ENCODE peak calls at places on chromosomes 7 and 10, in five cellular contexts. U is germinal center; M is WTC11; X is mesothelial cell of epicardium; Q is CD4-positive, alpha-beta T cell. A is an unnamed sample.

GRCh38 chr7:105210721-105211205 is 178.0 kb downstream of the SRPK2 start:
- DNase-seq in M (no peak), U (peak; percentile 13), Q (no peak), X (no peak), A (no peak)

GRCh38 chr10:8044908-8045727 is 9.4 kb upstream of the GATA3 start:
- DNase-seq in Q (no peak), M (no peak), X (peak; percentile 61), U (no peak), A (no peak)

GRCh38 chr10:35194906-35195305 is 68.3 kb downstream of the CREM start:
- DNase-seq in X (no peak), U (peak; percentile 15), Q (no peak), M (no peak), A (peak; percentile 18)

GRCh38 chr7:68133045-68133444 is 1136.4 kb downstream of the TYW1 start:
- DNase-seq in M (no peak), U (no peak), Q (no peak), X (no peak), A (no peak)

GRCh38 chr10:52129410-52130178 is 184.5 kb upstream of the DKK1 start:
- DNase-seq in U (no peak), M (no peak), X (no peak), Q (no peak), A (no peak)

GRCh38 chr10:87661861-87662785 is 2.4 kb downstream of the PAPSS2 start:
- DNase-seq in Q (no peak), M (no peak), U (no peak), X (no peak), A (no peak)

GRCh38 chr10:73892314-73893080 is 18.1 kb upstream of the CAMK2G start:
- DNase-seq in M (no peak), X (no peak), Q (no peak), U (no peak), A (no peak)

GRCh38 chr7:121394709-121395140 is 1.4 kb downstream of the FAM3C start:
- DNase-seq in Q (no peak), M (no peak), X (no peak), U (no peak), A (no peak)

GRCh38 chr7:93171606-93172226 is 23.5 kb upstream of the SAMD9L start:
- DNase-seq in M (no peak), X (no peak), U (no peak), Q (no peak), A (no peak)